ENCODE peak calls at places on chromosome 22, in four cellular contexts. T is uterus; X is CD8-positive, alpha-beta T cell; K is left ventricle myocardium inferior. N is an unnamed sample.

GRCh38 chr22:38034278-38034882 is 22.8 kb upstream of the PICK1 start:
- DNase-seq in K (peak), X (no peak), T (peak), N (no peak)

GRCh38 chr22:36017661-36018091 is 10.9 kb downstream of the RBFOX2 start:
- DNase-seq in K (no peak), X (no peak), T (no peak), N (no peak)

GRCh38 chr22:48936391-48936790 is 891.3 kb downstream of the BRD1 start:
- DNase-seq in K (no peak), X (no peak), T (no peak), N (no peak)

GRCh38 chr22:49586244-49586748 is 241.4 kb downstream of the BRD1 start:
- DNase-seq in X (no peak), T (no peak), K (no peak), N (no peak)

GRCh38 chr22:49936973-49937757 is 18.7 kb downstream of the CRELD2 start:
- DNase-seq in K (peak), T (no peak), X (no peak), N (no peak)

GRCh38 chr22:44765571-44766285 is 13.4 kb downstream of the ARHGAP8 start:
- DNase-seq in K (no peak), T (no peak), X (no peak), N (no peak)

GRCh38 chr22:46842606-46843005 is 80.2 kb downstream of the TBC1D22A start:
- DNase-seq in K (no peak), T (no peak), X (no peak), N (no peak)

GRCh38 chr22:45581549-45582080 is 78.9 kb downstream of the FBLN1 start:
- DNase-seq in X (no peak), T (no peak), K (no peak), N (no peak)

GRCh38 chr22:38788016-38788415 is 5.9 kb downstream of the DNAL4 start:
- DNase-seq in T (no peak), K (no peak), X (no peak), N (no peak)

GRCh38 chr22:38866399-38867123 is 5.5 kb downstream of the CBX6 start:
- DNase-seq in X (no peak), K (no peak), T (peak), N (peak)

GRCh38 chr22:33850724-33851123 is 69.6 kb downstream of the LARGE1 start:
- DNase-seq in T (no peak), X (no peak), K (no peak), N (no peak)

GRCh38 chr22:46598224-46598623 is 22.0 kb upstream of the GRAMD4 start:
- DNase-seq in X (no peak), T (no peak), K (no peak), N (no peak)

GRCh38 chr22:48553119-48553518 is 1274.6 kb downstream of the BRD1 start:
- DNase-seq in X (no peak), T (no peak), K (no peak), N (no peak)

GRCh38 chr22:29997516-29997915 is 82.7 kb upstream of the HORMAD2 start:
- DNase-seq in T (no peak), X (no peak), K (no peak), N (no peak)

GRCh38 chr22:29994941-29995340 is 85.3 kb upstream of the HORMAD2 start:
- DNase-seq in K (no peak), X (no peak), T (no peak), N (no peak)

GRCh38 chr22:30000566-30000965 is 79.7 kb upstream of the HORMAD2 start:
- DNase-seq in T (no peak), X (no peak), K (no peak), N (no peak)

GRCh38 chr22:30001459-30001858 is 78.8 kb upstream of the HORMAD2 start:
- DNase-seq in X (no peak), T (no peak), K (no peak), N (no peak)

GRCh38 chr22:29998627-29999026 is 81.6 kb upstream of the HORMAD2 start:
- DNase-seq in T (no peak), K (no peak), X (no peak), N (no peak)
- TF ChIP-seq CTCF in T (no peak), K (no peak), X (no peak), N (no peak)

GRCh38 chr22:22516992-22517391 is 3.1 kb downstream of the ZNF280A start:
- DNase-seq in K (no peak), X (no peak), T (no peak), N (no peak)
- TF ChIP-seq CTCF in K (no peak), X (no peak), T (no peak), N (no peak)

GRCh38 chr22:19844423-19845368 is 10.0 kb downstream of the GNB1L start:
- DNase-seq in T (no peak), K (peak), X (peak), N (no peak)
- TF ChIP-seq CTCF in T (no peak), K (no peak), X (no peak), N (no peak)

GRCh38 chr22:28951969-28952521 is 68.7 kb downstream of the ZNRF3 start:
- DNase-seq in K (no peak), T (peak), X (no peak), N (no peak)
- TF ChIP-seq CTCF in K (peak), T (no peak), X (no peak), N (no peak)

GRCh38 chr22:31951201-31952093 is 7.1 kb downstream of the YWHAH start:
- DNase-seq in X (no peak), K (no peak), T (no peak), N (no peak)

GRCh38 chr22:31953251-31953650 is 8.9 kb downstream of the YWHAH start:
- DNase-seq in T (no peak), K (no peak), X (no peak), N (no peak)

GRCh38 chr22:31950226-31950625 is 5.9 kb downstream of the YWHAH start:
- DNase-seq in X (no peak), T (no peak), K (no peak), N (no peak)

GRCh38 chr22:31952459-31952858 is 8.1 kb downstream of the YWHAH start:
- DNase-seq in K (no peak), X (no peak), T (no peak), N (no peak)

GRCh38 chr22:31952094-31952401 is 7.7 kb downstream of the YWHAH start:
- DNase-seq in X (no peak), T (no peak), K (no peak), N (no peak)
- TF ChIP-seq CTCF in X (no peak), T (no peak), K (no peak), N (no peak)

GRCh38 chr22:29082826-29083545 is 10.2 kb downstream of the KREMEN1 start:
- DNase-seq in K (no peak), T (no peak), X (no peak), N (no peak)

GRCh38 chr22:29079218-29079901 is 6.5 kb downstream of the KREMEN1 start:
- DNase-seq in K (no peak), T (no peak), X (no peak), N (no peak)

GRCh38 chr22:29078869-29079207 is 6.0 kb downstream of the KREMEN1 start:
- DNase-seq in K (no peak), X (no peak), T (no peak), N (no peak)

GRCh38 chr22:29081499-29082236 is 8.8 kb downstream of the KREMEN1 start:
- DNase-seq in T (no peak), X (no peak), K (no peak), N (no peak)

DNA sequence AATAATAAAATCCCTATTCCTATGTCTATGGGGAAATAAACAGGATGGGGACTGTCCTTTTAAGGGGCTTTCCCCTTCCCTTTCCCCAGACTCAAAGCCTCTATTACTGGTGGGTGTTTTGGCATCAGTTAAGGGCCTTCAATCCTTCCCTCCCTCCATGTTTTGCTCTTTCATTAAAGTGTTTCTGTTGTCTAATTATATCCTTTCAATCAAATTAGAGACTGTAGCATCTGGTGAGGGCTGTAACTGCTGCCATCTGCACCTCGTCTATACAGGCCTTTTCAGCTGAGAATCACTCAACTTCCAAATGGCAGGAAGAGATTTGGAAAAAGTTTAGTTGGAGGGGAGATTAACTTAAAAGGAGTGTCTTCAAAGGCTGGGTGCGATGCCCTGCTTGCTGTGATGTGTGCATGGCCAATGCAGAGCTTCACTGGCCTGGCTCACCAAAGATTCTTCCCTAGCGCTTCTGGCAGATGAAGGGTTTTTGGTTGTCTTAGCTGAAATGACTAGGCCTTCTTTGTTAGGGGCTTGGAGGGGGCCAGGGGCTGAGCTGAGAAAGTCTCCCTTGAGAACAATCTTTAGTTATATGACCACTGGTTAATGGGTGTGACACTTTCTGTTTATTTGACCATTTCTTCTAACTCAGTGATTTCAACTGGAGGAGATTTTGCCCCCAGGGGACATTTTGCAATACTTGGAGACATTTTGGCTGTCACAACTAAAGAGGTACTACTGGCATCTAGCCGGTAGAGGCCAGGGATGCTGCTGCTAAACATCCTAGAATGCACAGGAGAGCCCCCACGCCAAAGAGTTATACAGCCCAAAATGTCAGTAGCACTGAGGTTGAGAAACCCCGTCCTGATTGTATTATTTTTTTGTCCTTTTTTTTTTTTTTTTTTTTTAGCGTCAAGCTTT is 7.5 kb downstream of the KREMEN1 start:
- DNase-seq in K (no peak), T (no peak), X (no peak), N (no peak)
- TF ChIP-seq CTCF in K (no peak), T (no peak), X (no peak), N (no peak)

GRCh38 chr22:29078036-29078868 is 5.4 kb downstream of the KREMEN1 start:
- DNase-seq in K (no peak), T (no peak), X (no peak), N (no peak)
- TF ChIP-seq CTCF in K (no peak), T (no peak), X (no peak), N (no peak)

DNA sequence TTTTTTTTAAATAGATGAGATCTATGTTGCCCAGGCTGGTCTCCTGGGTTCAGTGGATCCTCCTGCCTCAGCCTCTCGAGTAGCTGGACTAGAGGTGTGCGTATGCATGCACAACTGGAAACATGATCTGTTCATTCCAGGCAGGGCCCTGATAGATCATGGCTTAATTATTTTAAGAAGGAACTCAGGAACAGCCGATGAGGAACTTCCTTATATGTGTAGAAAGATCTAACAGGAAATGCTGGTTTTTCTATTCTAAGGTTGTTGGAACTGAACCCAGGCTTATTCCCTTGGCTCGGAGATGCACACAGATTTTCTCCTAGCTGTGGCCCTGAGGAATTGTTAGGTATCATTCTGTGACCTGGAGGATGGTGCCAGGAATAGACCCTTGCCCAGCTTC is 32.4 kb downstream of the SPECC1L start:
- DNase-seq in X (no peak), T (no peak), K (no peak), N (no peak)
- TF ChIP-seq CTCF in X (no peak), T (no peak), K (peak), N (no peak)